ENCODE peak calls at places on chromosome 22, in six cellular contexts. One of them, this sample, is unnamed.
A peak's percentile ranks its signal among the peaks of the same experiment; 100 is the strongest.

GRCh38 chr22:47048123-47049077 is 285.9 kb downstream of the TBC1D22A start:
- DNase-seq in HepG2: no peak
- DNase-seq in A549: no peak
- DNase-seq in endothelial cell of umbilical vein: no peak
- DNase-seq in K562: no peak
- DNase-seq in H1: no peak
- DNase-seq in this sample: no peak

GRCh38 chr22:24951942-24952836 is at the start of gene KIAA1671:
- DNase-seq in HepG2: peak; percentile 86
- DNase-seq in endothelial cell of umbilical vein: peak; percentile 87
- DNase-seq in K562: peak; percentile 96
- DNase-seq in A549: peak; percentile 84
- DNase-seq in H1: peak; percentile 98
- DNase-seq in this sample: peak; percentile 98

GRCh38 chr22:27130949-27131745 is 473.8 kb downstream of the MIAT start:
- DNase-seq in endothelial cell of umbilical vein: peak; percentile 47
- DNase-seq in H1: no peak
- DNase-seq in K562: no peak
- DNase-seq in A549: no peak
- DNase-seq in HepG2: no peak
- DNase-seq in this sample: no peak

GRCh38 chr22:23077627-23078461 is 7.5 kb downstream of the GNAZ start:
- DNase-seq in H1: no peak
- DNase-seq in K562: peak; percentile 83
- DNase-seq in HepG2: peak; percentile 24
- DNase-seq in A549: no peak
- DNase-seq in endothelial cell of umbilical vein: no peak
- DNase-seq in this sample: no peak

GRCh38 chr22:37558815-37559214 is 1.5 kb upstream of the CDC42EP1 start:
- DNase-seq in HepG2: no peak
- DNase-seq in endothelial cell of umbilical vein: no peak
- DNase-seq in H1: no peak
- DNase-seq in A549: no peak
- DNase-seq in K562: no peak
- DNase-seq in this sample: no peak

GRCh38 chr22:38751422-38752346 is 4.1 kb downstream of the SUN2 start:
- DNase-seq in K562: no peak
- DNase-seq in H1: no peak
- DNase-seq in HepG2: no peak
- DNase-seq in endothelial cell of umbilical vein: no peak
- DNase-seq in A549: no peak
- DNase-seq in this sample: no peak

GRCh38 chr22:27754247-27754887 is 47.2 kb downstream of the MN1 start:
- DNase-seq in endothelial cell of umbilical vein: no peak
- DNase-seq in A549: no peak
- DNase-seq in K562: no peak
- DNase-seq in H1: no peak
- DNase-seq in HepG2: no peak
- DNase-seq in this sample: no peak

GRCh38 chr22:35873426-35873825 is 155.2 kb downstream of the RBFOX2 start:
- DNase-seq in H1: no peak
- DNase-seq in endothelial cell of umbilical vein: no peak
- DNase-seq in K562: no peak
- DNase-seq in HepG2: no peak
- DNase-seq in A549: no peak
- DNase-seq in this sample: no peak

GRCh38 chr22:23533328-23533762 is 46.7 kb downstream of the IGLL1 start:
- DNase-seq in HepG2: peak; percentile 59
- DNase-seq in A549: peak; percentile 58
- DNase-seq in endothelial cell of umbilical vein: peak; percentile 24
- DNase-seq in K562: peak; percentile 66
- DNase-seq in H1: peak; percentile 87
- DNase-seq in this sample: peak; percentile 83

GRCh38 chr22:26756675-26757293 is 99.4 kb downstream of the MIAT start:
- DNase-seq in A549: no peak
- DNase-seq in H1: peak; percentile 98
- DNase-seq in HepG2: no peak
- DNase-seq in endothelial cell of umbilical vein: peak; percentile 46
- DNase-seq in K562: peak; percentile 82
- DNase-seq in this sample: peak; percentile 73

GRCh38 chr22:43346521-43346929 is 3.4 kb upstream of the SCUBE1 start:
- DNase-seq in K562: peak; percentile 57
- DNase-seq in A549: peak; percentile 37
- DNase-seq in H1: peak; percentile 87
- DNase-seq in HepG2: peak; percentile 30
- DNase-seq in endothelial cell of umbilical vein: peak; percentile 29
- DNase-seq in this sample: peak; percentile 87

GRCh38 chr22:48045369-48045768 is 1282.9 kb downstream of the TBC1D22A start:
- DNase-seq in HepG2: no peak
- DNase-seq in A549: no peak
- DNase-seq in K562: no peak
- DNase-seq in H1: no peak
- DNase-seq in endothelial cell of umbilical vein: no peak
- DNase-seq in this sample: no peak

GRCh38 chr22:19703869-19704268 is 10.4 kb upstream of the SEPTIN5 start:
- DNase-seq in K562: peak; percentile 39
- DNase-seq in A549: no peak
- DNase-seq in H1: no peak
- DNase-seq in HepG2: no peak
- DNase-seq in endothelial cell of umbilical vein: no peak
- DNase-seq in this sample: peak; percentile 10

DNA sequence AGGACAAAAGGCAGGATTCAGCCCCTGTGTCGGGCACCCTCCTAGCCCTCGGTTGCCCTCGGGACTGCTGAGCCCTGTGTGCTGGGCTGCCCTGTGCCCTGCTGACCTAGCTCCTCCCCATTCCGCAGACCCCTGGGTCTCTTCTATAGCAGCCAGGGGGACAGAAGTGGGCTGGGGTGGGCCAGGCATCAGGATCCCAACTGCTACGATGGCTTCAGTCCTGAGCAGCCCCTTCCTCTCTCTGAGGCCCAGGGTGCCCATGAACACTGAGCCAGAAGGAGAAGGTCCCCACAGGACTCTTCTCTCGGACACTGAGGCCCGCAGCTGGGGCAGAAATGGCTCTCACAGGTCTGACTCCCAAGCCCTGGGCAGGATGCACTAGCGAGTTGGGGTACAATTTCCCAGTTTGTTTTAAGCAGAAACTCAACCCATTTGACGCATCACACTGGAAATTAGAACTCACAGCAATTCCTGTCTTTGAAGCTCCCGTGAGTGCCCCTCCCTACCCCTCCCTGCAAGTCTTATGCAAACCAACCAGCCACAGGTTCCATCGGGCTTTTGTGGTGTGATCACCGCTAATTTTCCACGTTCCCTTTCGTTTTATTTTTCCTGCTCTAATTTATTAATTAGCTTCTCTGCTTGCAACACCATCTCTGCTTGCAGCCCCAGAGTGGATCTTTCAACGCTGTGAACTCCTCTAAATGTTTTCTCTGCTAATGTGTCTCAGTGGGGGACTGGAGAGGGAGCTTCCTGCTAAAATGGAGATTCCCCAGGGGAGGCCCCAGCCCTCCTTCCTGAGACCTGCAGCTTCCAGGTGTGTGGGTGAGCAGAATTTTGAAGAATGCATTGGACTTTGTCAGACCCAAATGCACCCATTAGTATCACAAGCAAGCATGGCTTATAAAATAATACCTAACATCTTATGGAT is 56.7 kb downstream of the PHF21B start:
- DNase-seq in K562: no peak
- DNase-seq in HepG2: no peak
- DNase-seq in H1: no peak
- DNase-seq in endothelial cell of umbilical vein: no peak
- DNase-seq in A549: no peak
- DNase-seq in this sample: no peak
- TF ChIP-seq JUN in K562: no peak
- TF ChIP-seq JUN in HepG2: no peak
- TF ChIP-seq JUN in H1: no peak
- TF ChIP-seq JUN in endothelial cell of umbilical vein: no peak
- TF ChIP-seq JUN in A549: no peak
- TF ChIP-seq JUN in this sample: no peak

GRCh38 chr22:30007361-30007760 is 72.9 kb upstream of the HORMAD2 start:
- DNase-seq in K562: no peak
- DNase-seq in endothelial cell of umbilical vein: no peak
- DNase-seq in H1: no peak
- DNase-seq in A549: no peak
- DNase-seq in HepG2: no peak
- DNase-seq in this sample: no peak

GRCh38 chr22:30004101-30004500 is 76.2 kb upstream of the HORMAD2 start:
- DNase-seq in A549: no peak
- DNase-seq in HepG2: no peak
- DNase-seq in endothelial cell of umbilical vein: no peak
- DNase-seq in K562: no peak
- DNase-seq in H1: no peak
- DNase-seq in this sample: no peak

GRCh38 chr22:30002861-30003489 is 77.3 kb upstream of the HORMAD2 start:
- DNase-seq in endothelial cell of umbilical vein: no peak
- DNase-seq in K562: no peak
- DNase-seq in H1: no peak
- DNase-seq in HepG2: no peak
- DNase-seq in A549: no peak
- DNase-seq in this sample: no peak

GRCh38 chr22:30004689-30005088 is 75.6 kb upstream of the HORMAD2 start:
- DNase-seq in A549: no peak
- DNase-seq in K562: no peak
- DNase-seq in H1: no peak
- DNase-seq in endothelial cell of umbilical vein: peak; percentile 18
- DNase-seq in HepG2: no peak
- DNase-seq in this sample: no peak

DNA sequence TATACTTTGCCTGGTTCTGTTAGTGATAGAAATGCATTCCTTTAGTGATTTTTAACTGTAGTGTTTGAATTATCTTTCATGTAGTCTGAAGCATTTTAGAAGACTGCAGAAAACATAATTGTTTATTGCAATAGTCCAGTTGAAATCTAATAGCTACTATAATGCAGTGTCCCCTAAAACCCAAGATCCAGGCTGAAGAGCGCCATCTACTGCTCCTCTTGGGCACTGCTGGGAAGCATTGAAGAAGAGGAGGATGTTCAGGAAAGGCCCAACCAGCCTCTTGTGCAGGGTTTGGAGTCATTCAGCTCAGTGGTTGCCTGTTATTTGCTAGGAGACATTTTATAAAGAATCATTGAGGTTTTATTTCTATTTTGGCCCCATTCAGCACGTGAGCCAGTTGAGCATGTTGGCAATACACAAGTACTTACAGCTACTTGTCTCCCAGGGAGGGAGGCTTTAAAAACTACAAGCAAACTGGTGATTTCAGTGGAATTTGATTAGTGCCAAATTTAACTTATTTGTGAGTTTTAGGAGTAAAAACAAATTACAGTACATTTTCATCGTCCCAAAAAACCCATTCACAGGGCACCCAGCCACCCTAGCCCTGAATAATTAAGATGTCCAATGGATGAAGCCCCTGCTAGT is 74.9 kb upstream of the HORMAD2 start:
- DNase-seq in H1: peak; percentile 90
- DNase-seq in HepG2: peak; percentile 66
- DNase-seq in K562: peak; percentile 69
- DNase-seq in A549: peak; percentile 53
- DNase-seq in endothelial cell of umbilical vein: peak; percentile 77
- DNase-seq in this sample: peak; percentile 81
- TF ChIP-seq JUN in H1: no peak
- TF ChIP-seq JUN in HepG2: no peak
- TF ChIP-seq JUN in K562: no peak
- TF ChIP-seq JUN in A549: no peak
- TF ChIP-seq JUN in endothelial cell of umbilical vein: no peak
- TF ChIP-seq JUN in this sample: no peak

DNA sequence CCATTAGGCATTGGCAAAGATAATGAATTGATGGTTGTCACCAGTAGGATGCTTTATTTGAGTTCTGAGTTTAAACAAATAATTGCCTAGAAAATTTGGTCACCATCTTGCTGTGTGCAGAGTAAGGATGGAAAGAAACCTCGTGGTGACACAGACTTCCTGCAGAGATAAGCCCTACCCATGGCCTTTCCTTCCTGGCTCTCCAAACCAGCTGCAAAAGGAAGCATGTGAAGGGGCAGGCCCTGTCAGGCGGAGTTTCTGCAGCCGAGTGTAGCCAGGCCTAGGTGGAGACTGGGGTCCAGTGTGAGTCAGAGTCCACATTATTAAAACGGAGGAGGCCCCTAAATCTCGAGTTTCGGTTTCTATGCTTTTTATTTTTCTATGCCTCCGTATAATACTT is 83.1 kb upstream of the ADSL start:
- DNase-seq in A549: no peak
- DNase-seq in endothelial cell of umbilical vein: peak; percentile 80
- DNase-seq in K562: peak; percentile 31
- DNase-seq in HepG2: no peak
- DNase-seq in H1: no peak
- DNase-seq in this sample: no peak
- TF ChIP-seq JUN in A549: no peak
- TF ChIP-seq JUN in endothelial cell of umbilical vein: peak; percentile 44
- TF ChIP-seq JUN in K562: no peak
- TF ChIP-seq JUN in HepG2: no peak
- TF ChIP-seq JUN in H1: no peak
- TF ChIP-seq JUN in this sample: no peak

GRCh38 chr22:44409211-44409648 is 88.8 kb downstream of the RTL6 start:
- DNase-seq in K562: no peak
- DNase-seq in A549: no peak
- DNase-seq in H1: no peak
- DNase-seq in endothelial cell of umbilical vein: no peak
- DNase-seq in HepG2: no peak
- DNase-seq in this sample: no peak

GRCh38 chr22:44409691-44410316 is 88.2 kb downstream of the RTL6 start:
- DNase-seq in H1: no peak
- DNase-seq in A549: no peak
- DNase-seq in HepG2: no peak
- DNase-seq in K562: no peak
- DNase-seq in endothelial cell of umbilical vein: no peak
- DNase-seq in this sample: no peak

GRCh38 chr22:44412136-44412731 is 85.8 kb downstream of the RTL6 start:
- DNase-seq in K562: no peak
- DNase-seq in H1: no peak
- DNase-seq in A549: no peak
- DNase-seq in HepG2: no peak
- DNase-seq in endothelial cell of umbilical vein: no peak
- DNase-seq in this sample: no peak

GRCh38 chr22:44411226-44412135 is 86.6 kb downstream of the RTL6 start:
- DNase-seq in H1: no peak
- DNase-seq in K562: no peak
- DNase-seq in HepG2: peak; percentile 33
- DNase-seq in endothelial cell of umbilical vein: no peak
- DNase-seq in A549: no peak
- DNase-seq in this sample: no peak

DNA sequence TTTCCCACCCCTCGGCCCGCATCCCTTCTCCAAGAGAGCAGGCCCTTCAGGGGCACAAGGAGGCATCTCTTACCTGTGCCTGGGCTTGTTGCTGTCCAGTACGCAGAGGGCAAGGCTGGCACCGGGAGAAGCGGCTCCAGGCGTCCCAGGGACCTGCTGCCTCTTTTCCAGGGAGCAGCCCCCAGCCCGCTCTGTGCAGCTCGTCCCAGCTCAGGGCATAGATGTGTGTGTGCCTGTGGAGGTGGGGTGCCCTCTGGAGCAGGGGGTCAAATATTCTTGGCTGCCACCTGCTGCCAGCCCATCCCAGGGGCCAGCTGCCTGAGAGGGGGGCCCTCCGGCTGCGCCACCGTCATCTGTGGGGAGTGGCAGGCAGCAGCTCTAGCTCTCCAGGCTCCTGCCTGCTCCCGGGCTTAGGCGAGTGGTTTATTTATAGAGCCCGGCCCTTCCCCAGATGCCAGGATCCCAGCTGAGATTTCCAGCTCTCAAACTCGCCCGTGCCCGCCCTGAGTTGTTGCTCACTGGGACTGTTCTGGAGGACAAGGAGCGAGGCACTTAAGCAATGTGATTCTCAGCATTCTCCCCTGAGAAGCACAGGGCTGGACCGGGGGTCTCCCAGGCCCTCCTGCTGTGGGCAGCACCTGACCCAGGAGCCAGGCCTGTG is 87.5 kb downstream of the RTL6 start:
- DNase-seq in K562: no peak
- DNase-seq in endothelial cell of umbilical vein: no peak
- DNase-seq in A549: no peak
- DNase-seq in HepG2: no peak
- DNase-seq in H1: no peak
- DNase-seq in this sample: no peak
- TF ChIP-seq JUN in K562: no peak
- TF ChIP-seq JUN in endothelial cell of umbilical vein: no peak
- TF ChIP-seq JUN in A549: no peak
- TF ChIP-seq JUN in HepG2: no peak
- TF ChIP-seq JUN in H1: no peak
- TF ChIP-seq JUN in this sample: no peak